ENCODE peak calls at places on chromosome 15, in six cellular contexts. V, Z, H, D, I and U are unnamed samples.

GRCh38 chr15:51938286-51938685 is 33.3 kb downstream of the LEO1 start:
- DNase-seq in V (no peak), Z (no peak), H (no peak), D (no peak), I (no peak), U (no peak)

GRCh38 chr15:59691194-59691805 is 2.2 kb upstream of the BNIP2 start:
- DNase-seq in V (peak; percentile 55), Z (peak; percentile 48), H (no peak), D (peak; percentile 55), I (no peak), U (no peak)

GRCh38 chr15:93424131-93424530 is 335.1 kb upstream of the RGMA start:
- DNase-seq in V (no peak), Z (no peak), H (no peak), D (no peak), I (no peak), U (no peak)

GRCh38 chr15:42575188-42576039 is at the start of gene STARD9:
- DNase-seq in V (peak; percentile 98), Z (peak; percentile 97), H (peak; percentile 83), D (peak; percentile 98), I (peak; percentile 82), U (peak; percentile 100)

GRCh38 chr15:62506217-62506805 is 341.2 kb upstream of the C2CD4B start:
- DNase-seq in V (no peak), Z (no peak), H (no peak), D (no peak), I (no peak), U (no peak)

GRCh38 chr15:100279849-100280248 is 61.9 kb downstream of the ADAMTS17 start:
- DNase-seq in V (no peak), Z (no peak), H (no peak), D (no peak), I (no peak), U (no peak)

GRCh38 chr15:31207246-31207645 is 105.7 kb upstream of the TRPM1 start:
- DNase-seq in V (no peak), Z (no peak), H (no peak), D (no peak), I (no peak), U (no peak)

GRCh38 chr15:40217166-40217785 is 21.6 kb upstream of the PAK6 start:
- DNase-seq in V (peak; percentile 66), Z (peak; percentile 60), H (no peak), D (peak; percentile 55), I (no peak), U (no peak)

GRCh38 chr15:67505675-67506572 is 15.0 kb upstream of the C15orf61 start:
- DNase-seq in V (no peak), Z (no peak), H (no peak), D (no peak), I (no peak), U (no peak)

GRCh38 chr15:60840703-60841411 is 361.9 kb upstream of the ICE2 start:
- DNase-seq in V (no peak), Z (no peak), H (no peak), D (no peak), I (no peak), U (no peak)

GRCh38 chr15:68633181-68634121 is 54.7 kb downstream of the CORO2B start:
- DNase-seq in V (no peak), Z (no peak), H (no peak), D (no peak), I (no peak), U (no peak)

GRCh38 chr15:26667222-26667988 is 105.5 kb downstream of the GABRB3 start:
- DNase-seq in V (no peak), Z (peak; percentile 49), H (no peak), D (no peak), I (no peak), U (peak; percentile 65)

GRCh38 chr15:101023501-101024110 is 104.4 kb downstream of the LRRK1 start:
- DNase-seq in V (peak; percentile 15), Z (no peak), H (no peak), D (peak; percentile 5), I (no peak), U (no peak)

GRCh38 chr15:65399001-65399706 is 21.4 kb upstream of the IGDCC3 start:
- DNase-seq in V (no peak), Z (no peak), H (no peak), D (no peak), I (no peak), U (no peak)

GRCh38 chr15:48667701-48668100 is 22.2 kb upstream of the FBN1 start:
- DNase-seq in V (no peak), Z (no peak), H (no peak), D (no peak), I (no peak), U (no peak)

GRCh38 chr15:65171428-65171827 is 13.7 kb downstream of the CLPX start:
- DNase-seq in V (no peak), Z (no peak), H (no peak), D (no peak), I (no peak), U (no peak)

GRCh38 chr15:76065793-76066192 is 6.0 kb downstream of the TMEM266 start:
- DNase-seq in V (no peak), Z (no peak), H (no peak), D (no peak), I (no peak), U (no peak)

GRCh38 chr15:78149068-78149804 is at the start of gene IDH3A:
- DNase-seq in V (peak; percentile 100), Z (peak; percentile 100), H (peak; percentile 82), D (peak; percentile 100), I (peak; percentile 71), U (peak; percentile 100)

GRCh38 chr15:78148392-78149067 is 632 bp upstream of the IDH3A start:
- DNase-seq in V (no peak), Z (no peak), H (no peak), D (no peak), I (no peak), U (no peak)

GRCh38 chr15:78147566-78147965 is 1.6 kb upstream of the IDH3A start:
- DNase-seq in V (no peak), Z (no peak), H (no peak), D (no peak), I (no peak), U (peak; percentile 33)

GRCh38 chr15:78146437-78147154 is 2.6 kb upstream of the IDH3A start:
- DNase-seq in V (no peak), Z (no peak), H (no peak), D (no peak), I (no peak), U (no peak)

GRCh38 chr15:78149805-78150751 is 916 bp downstream of the IDH3A start:
- DNase-seq in V (peak; percentile 55), Z (no peak), H (no peak), D (no peak), I (no peak), U (no peak)
- H3K27ac ChIP-seq in V (peak overlapping the region; percentile 83), Z (peak overlapping the region; percentile 55), H (peak overlapping the region; percentile 94), D (peak overlapping the region; percentile 95), I (peak overlapping the region; percentile 57), U (peak overlapping the region; percentile 98)

GRCh38 chr15:58460872-58461271 is 29.1 kb downstream of the LIPC start:
- DNase-seq in V (no peak), Z (no peak), H (no peak), D (no peak), I (no peak), U (no peak)

GRCh38 chr15:58458076-58458475 is 26.3 kb downstream of the LIPC start:
- DNase-seq in V (peak; percentile 61), Z (no peak), H (no peak), D (no peak), I (no peak), U (no peak)

GRCh38 chr15:58460108-58460507 is 28.3 kb downstream of the LIPC start:
- DNase-seq in V (no peak), Z (no peak), H (no peak), D (no peak), I (no peak), U (no peak)

GRCh38 chr15:58459045-58459444 is 27.3 kb downstream of the LIPC start:
- DNase-seq in V (no peak), Z (no peak), H (no peak), D (no peak), I (no peak), U (no peak)

GRCh38 chr15:58459562-58459961 is 27.8 kb downstream of the LIPC start:
- DNase-seq in V (peak; percentile 82), Z (no peak), H (no peak), D (peak; percentile 55), I (no peak), U (peak; percentile 79)
- H3K4me1 ChIP-seq in V (peaks cover 7% of the 10 kb centered on the region), Z (peaks cover 10% of the 10 kb centered on the region), H (peaks cover 4% of the 10 kb centered on the region), D (peaks cover 36% of the 10 kb centered on the region), I (peaks cover 24% of the 10 kb centered on the region), U (peaks cover 2% of the 10 kb centered on the region)

DNA sequence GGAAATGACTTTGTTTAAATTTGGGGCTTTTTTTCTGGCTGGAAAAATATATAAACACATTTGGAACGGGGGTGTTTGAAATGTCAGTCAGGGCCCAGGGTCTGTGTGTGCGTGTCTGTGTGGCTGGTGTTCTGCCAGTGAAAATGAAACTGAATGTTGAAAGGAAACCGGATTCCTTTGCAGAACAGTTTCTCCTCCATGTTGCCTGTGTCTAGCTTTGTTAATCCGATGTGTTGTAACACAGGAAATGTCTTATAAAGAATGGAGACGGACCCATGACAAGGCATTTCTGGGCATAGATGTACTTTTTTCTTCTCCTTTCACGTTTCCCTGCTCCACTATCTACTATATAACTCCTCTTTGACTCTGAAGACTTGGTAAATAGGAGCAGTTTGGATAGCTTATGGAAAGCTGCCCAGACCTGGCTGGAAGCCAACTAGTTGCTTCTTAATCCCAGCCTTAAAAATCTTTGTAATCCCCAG is 2.8 kb downstream of the SQOR start:
- DNase-seq in V (peak; percentile 76), Z (peak; percentile 59), H (no peak), D (peak; percentile 71), I (no peak), U (peak; percentile 67)
- H3K4me3 ChIP-seq in V (peak overlapping the region; percentile 51), Z (no peak overlapping the region), H (peak overlapping the region; percentile 2), D (peak overlapping the region; percentile 73), I (peak overlapping the region; percentile 39), U (peak overlapping the region; percentile 36)

GRCh38 chr15:74497584-74497983 is 36.6 kb upstream of the UBL7 start:
- DNase-seq in V (peak; percentile 21), Z (no peak), H (no peak), D (peak; percentile 11), I (peak; percentile 42), U (no peak)
- H3K27ac ChIP-seq in V (no peak overlapping the region), Z (no peak overlapping the region), H (no peak overlapping the region), D (no peak overlapping the region), I (peak overlapping the region; percentile 58), U (no peak overlapping the region)

GRCh38 chr15:70704166-70704565 is 59.2 kb downstream of the UACA start:
- DNase-seq in V (no peak), Z (no peak), H (no peak), D (no peak), I (no peak), U (no peak)
- H3K4me1 ChIP-seq in V (no peaks in the 10 kb centered on the region), Z (peaks cover 19% of the 10 kb centered on the region), H (no peaks in the 10 kb centered on the region), D (peaks cover 16% of the 10 kb centered on the region), I (peaks cover 24% of the 10 kb centered on the region), U (peaks cover 7% of the 10 kb centered on the region)

GRCh38 chr15:96130734-96131133 is 199.8 kb upstream of the NR2F2 start:
- DNase-seq in V (no peak), Z (no peak), H (no peak), D (no peak), I (no peak), U (no peak)
- H3K4me3 ChIP-seq in V (no peak overlapping the region), Z (no peak overlapping the region), H (no peak overlapping the region), D (no peak overlapping the region), I (no peak overlapping the region), U (no peak overlapping the region)

DNA sequence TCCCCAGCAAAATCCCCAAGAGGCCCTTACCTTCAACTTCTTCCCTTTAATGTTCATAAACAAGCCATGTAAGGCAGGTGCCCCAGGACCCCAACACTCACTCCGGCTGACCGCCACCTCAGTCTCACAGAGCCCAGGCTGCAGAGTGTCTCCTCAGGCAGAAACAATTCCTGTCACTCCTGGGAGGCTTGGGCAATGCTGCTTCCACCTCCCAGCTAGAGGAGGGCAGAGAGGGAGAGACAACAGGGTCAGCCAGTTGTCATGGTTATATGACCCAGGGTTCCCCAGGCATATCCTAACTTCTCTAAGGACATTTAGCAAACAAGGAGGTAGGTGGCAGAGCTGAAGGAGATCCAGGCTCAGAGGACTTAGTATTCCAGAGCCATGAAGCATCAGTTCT is at the start of gene PLIN1:
- DNase-seq in V (peak; percentile 16), Z (no peak), H (no peak), D (no peak), I (no peak), U (no peak)
- H3K27ac ChIP-seq in V (peak within 1 kb of the TSS; percentile 54), Z (peak within 1 kb of the TSS; percentile 94), H (no peak within 1 kb of the TSS), D (peak within 1 kb of the TSS; percentile 80), I (no peak within 1 kb of the TSS), U (no peak within 1 kb of the TSS)